ENCODE peak calls at places on chromosomes 7 and 10, in four cellular contexts. K is heart left ventricle, W is upper lobe of left lung, Q is tibial artery. Z is an unnamed sample.

GRCh38 chr7:2567663-2568238 is 9.0 kb downstream of the IQCE start:
- DNase-seq in K (no peak), Q (peak), W (no peak), Z (no peak)

GRCh38 chr10:8043569-8044306 is 10.8 kb upstream of the GATA3 start:
- DNase-seq in W (peak), Q (no peak), K (no peak), Z (no peak)

GRCh38 chr10:34029455-34029854 is 695.0 kb upstream of the NRP1 start:
- DNase-seq in K (no peak), Q (no peak), W (peak), Z (no peak)

GRCh38 chr7:73512018-73512780 is 9.9 kb downstream of the BAZ1B start:
- DNase-seq in Q (no peak), K (no peak), W (no peak), Z (no peak)

GRCh38 chr7:105493928-105494325 is 28.1 kb downstream of the PUS7 start:
- DNase-seq in Q (no peak), W (no peak), K (no peak), Z (no peak)

GRCh38 chr7:158559356-158559755 is 28.3 kb downstream of the PTPRN2 start:
- DNase-seq in W (no peak), K (no peak), Q (no peak), Z (no peak)

GRCh38 chr10:15150563-15150962 is 17.9 kb downstream of the NMT2 start:
- DNase-seq in K (no peak), W (no peak), Q (no peak), Z (no peak)

GRCh38 chr7:14836571-14837189 is 65.9 kb downstream of the DGKB start:
- DNase-seq in K (peak), Q (peak), W (no peak), Z (no peak)

GRCh38 chr7:122261442-122261841 is 43.1 kb downstream of the FEZF1 start:
- DNase-seq in W (no peak), Q (no peak), K (no peak), Z (no peak)

GRCh38 chr7:7428806-7429205 is 106.9 kb downstream of the COL28A1 start:
- DNase-seq in K (no peak), Q (no peak), W (no peak), Z (no peak)

GRCh38 chr7:79227035-79227434 is 226.4 kb downstream of the MAGI2 start:
- DNase-seq in W (no peak), K (no peak), Q (no peak), Z (no peak)

GRCh38 chr7:37592366-37592765 is 91.2 kb upstream of the GPR141 start:
- DNase-seq in K (no peak), Q (no peak), W (no peak), Z (no peak)

GRCh38 chr10:71547841-71548493 is 151.2 kb downstream of the CDH23 start:
- DNase-seq in K (peak), W (no peak), Q (peak), Z (no peak)

GRCh38 chr7:2979276-2979675 is 64.4 kb downstream of the CARD11 start:
- DNase-seq in W (peak), Q (no peak), K (no peak), Z (no peak)

GRCh38 chr7:76089865-76090495 is 42.1 kb downstream of the MDH2 start:
- DNase-seq in Q (no peak), K (no peak), W (no peak), Z (no peak)

GRCh38 chr10:4656576-4657194 is 169.3 kb upstream of the AKR1E2 start:
- DNase-seq in Q (peak), W (no peak), K (peak), Z (peak)

GRCh38 chr10:31590023-31590800 is 271.2 kb downstream of the ZEB1 start:
- DNase-seq in Q (no peak), W (no peak), K (no peak), Z (no peak)

GRCh38 chr7:79240413-79240812 is 213.1 kb downstream of the MAGI2 start:
- DNase-seq in K (no peak), Q (no peak), W (no peak), Z (no peak)

GRCh38 chr7:15326044-15326644 is 235.7 kb downstream of the AGMO start:
- DNase-seq in Q (no peak), W (no peak), K (no peak), Z (no peak)

GRCh38 chr10:28891058-28891713 is 213.9 kb downstream of the BAMBI start:
- DNase-seq in K (no peak), Q (no peak), W (no peak), Z (no peak)

GRCh38 chr7:101676956-101677355 is 47.9 kb upstream of the MYL10 start:
- DNase-seq in W (no peak), Q (no peak), K (no peak), Z (no peak)

GRCh38 chr10:12393831-12394230 is 44.5 kb downstream of the CAMK1D start:
- DNase-seq in Q (no peak), K (no peak), W (no peak), Z (no peak)

GRCh38 chr7:25847331-25848070 is 304.5 kb upstream of the NFE2L3 start:
- DNase-seq in W (no peak), Q (no peak), K (no peak), Z (no peak)

GRCh38 chr7:31443457-31443856 is 70.4 kb upstream of the ITPRID1 start:
- DNase-seq in W (no peak), Q (no peak), K (no peak), Z (no peak)

GRCh38 chr7:23709081-23709746 is 805 bp upstream of the STK31 start:
- DNase-seq in Q (no peak), W (no peak), K (no peak), Z (no peak)

GRCh38 chr7:46478046-46478445 is 557.0 kb upstream of the IGFBP3 start:
- DNase-seq in W (no peak), Q (no peak), K (no peak), Z (no peak)
- TF ChIP-seq CTCF in W (no peak), Q (no peak), K (no peak), Z (no peak)

DNA sequence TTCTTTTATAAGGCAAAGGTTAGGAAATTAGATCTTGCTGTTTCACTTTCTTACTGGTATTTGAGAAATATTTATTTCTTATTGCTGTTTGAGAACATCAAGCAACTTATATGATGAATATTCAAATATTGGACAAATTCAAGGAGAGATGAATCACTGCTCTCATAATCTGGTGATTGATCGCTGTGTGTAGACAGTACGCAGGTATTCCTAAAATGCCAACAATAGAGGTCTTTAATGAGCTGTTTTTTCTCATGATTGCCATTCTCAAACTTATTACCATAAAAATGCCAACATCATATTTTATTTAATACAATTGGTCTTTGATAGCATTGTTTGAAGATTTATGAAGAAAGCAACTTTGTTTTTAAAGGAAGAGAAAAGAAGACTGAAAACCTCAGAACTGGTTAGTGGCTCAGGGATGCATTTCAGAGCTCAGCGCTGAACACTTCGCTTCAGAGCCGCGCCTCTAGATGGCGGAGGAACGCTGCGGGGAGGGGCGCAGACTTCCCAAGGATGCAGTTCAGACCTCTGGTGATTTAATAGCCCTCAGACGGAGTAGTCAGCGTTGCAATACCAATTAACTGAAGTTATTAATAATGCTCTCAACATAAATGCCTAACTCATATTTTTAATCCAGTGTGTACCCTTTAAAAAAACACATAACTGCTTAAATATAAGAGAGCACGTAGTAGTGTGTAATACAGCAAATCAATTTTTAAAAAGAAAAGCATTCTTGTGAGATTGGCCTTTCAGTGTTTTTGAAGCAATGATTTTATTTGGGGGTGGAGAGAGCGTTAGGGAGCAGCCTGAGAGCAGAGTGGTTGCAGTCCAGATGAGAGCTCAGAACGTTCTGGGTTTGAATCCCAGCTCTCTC is 38.5 kb upstream of the STEAP4 start:
- DNase-seq in W (peak), K (peak), Q (peak), Z (no peak)
- TF ChIP-seq CTCF in W (no peak), K (peak), Q (no peak), Z (no peak)

GRCh38 chr10:116122126-116122525 is 150.9 kb downstream of the GFRA1 start:
- DNase-seq in Q (no peak), W (no peak), K (no peak), Z (no peak)

GRCh38 chr10:116118851-116119250 is 154.2 kb downstream of the GFRA1 start:
- DNase-seq in W (peak), K (no peak), Q (no peak), Z (no peak)

GRCh38 chr10:116122664-116123063 is 150.3 kb downstream of the GFRA1 start:
- DNase-seq in W (no peak), Q (no peak), K (no peak), Z (no peak)

GRCh38 chr10:116124777-116125176 is 148.2 kb downstream of the GFRA1 start:
- DNase-seq in Q (no peak), K (no peak), W (no peak), Z (no peak)

GRCh38 chr10:116120688-116121087 is 152.3 kb downstream of the GFRA1 start:
- DNase-seq in K (no peak), Q (no peak), W (peak), Z (no peak)
- TF ChIP-seq CTCF in K (no peak), Q (no peak), W (no peak), Z (no peak)

GRCh38 chr10:43825421-43825820 is 176.7 kb upstream of the ZNF32 start:
- DNase-seq in K (no peak), Q (no peak), W (peak), Z (no peak)
- TF ChIP-seq CTCF in K (no peak), Q (no peak), W (no peak), Z (no peak)

DNA sequence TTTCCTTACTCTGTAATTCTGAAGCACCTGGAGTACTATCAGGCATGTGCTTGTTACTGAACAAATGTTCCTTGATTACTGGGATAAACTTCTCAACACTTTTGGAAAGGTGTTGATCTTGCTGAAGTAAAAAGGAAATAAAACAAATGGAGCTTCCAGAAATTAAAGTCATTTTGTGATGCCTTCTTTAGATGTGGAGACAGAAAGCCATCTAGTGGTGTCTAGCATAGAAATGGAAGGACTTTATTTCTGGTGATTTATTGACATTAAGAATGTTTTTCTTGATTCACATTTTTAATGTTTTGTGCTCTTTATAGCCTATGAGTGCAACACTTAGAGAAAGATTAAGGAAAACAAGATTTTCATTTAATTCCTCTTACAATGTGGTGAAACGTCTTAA is 1.4 kb downstream of the SFR1 start:
- DNase-seq in K (no peak), W (no peak), Q (no peak), Z (no peak)
- TF ChIP-seq CTCF in K (no peak), W (no peak), Q (peak), Z (no peak)

GRCh38 chr10:3435671-3436070 is 263.1 kb upstream of the PITRM1 start:
- DNase-seq in W (no peak), K (no peak), Q (no peak), Z (no peak)
- TF ChIP-seq CTCF in W (no peak), K (no peak), Q (no peak), Z (no peak)

DNA sequence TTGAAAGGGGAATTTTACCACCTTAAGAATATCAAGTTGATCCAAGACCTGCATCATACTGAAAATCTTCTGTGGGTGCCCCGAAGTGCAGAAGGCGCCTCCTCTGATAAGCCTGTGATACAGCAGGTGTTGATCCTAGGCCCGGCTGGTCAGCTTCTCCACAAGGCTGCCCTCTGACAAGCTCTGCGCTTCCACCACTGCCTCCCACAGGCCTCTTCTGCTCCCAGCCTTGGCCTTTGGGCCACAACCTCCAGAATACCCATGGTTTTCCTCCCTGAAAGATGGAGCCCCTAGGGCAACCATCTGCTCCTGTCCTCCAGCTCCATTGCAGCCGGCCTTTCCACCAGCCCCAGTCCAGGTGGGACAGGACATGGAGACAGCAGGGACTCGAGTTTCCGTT is 5.6 kb upstream of the OGDHL start:
- DNase-seq in Q (no peak), W (no peak), K (no peak), Z (no peak)
- TF ChIP-seq CTCF in Q (no peak), W (no peak), K (no peak), Z (no peak)

DNA sequence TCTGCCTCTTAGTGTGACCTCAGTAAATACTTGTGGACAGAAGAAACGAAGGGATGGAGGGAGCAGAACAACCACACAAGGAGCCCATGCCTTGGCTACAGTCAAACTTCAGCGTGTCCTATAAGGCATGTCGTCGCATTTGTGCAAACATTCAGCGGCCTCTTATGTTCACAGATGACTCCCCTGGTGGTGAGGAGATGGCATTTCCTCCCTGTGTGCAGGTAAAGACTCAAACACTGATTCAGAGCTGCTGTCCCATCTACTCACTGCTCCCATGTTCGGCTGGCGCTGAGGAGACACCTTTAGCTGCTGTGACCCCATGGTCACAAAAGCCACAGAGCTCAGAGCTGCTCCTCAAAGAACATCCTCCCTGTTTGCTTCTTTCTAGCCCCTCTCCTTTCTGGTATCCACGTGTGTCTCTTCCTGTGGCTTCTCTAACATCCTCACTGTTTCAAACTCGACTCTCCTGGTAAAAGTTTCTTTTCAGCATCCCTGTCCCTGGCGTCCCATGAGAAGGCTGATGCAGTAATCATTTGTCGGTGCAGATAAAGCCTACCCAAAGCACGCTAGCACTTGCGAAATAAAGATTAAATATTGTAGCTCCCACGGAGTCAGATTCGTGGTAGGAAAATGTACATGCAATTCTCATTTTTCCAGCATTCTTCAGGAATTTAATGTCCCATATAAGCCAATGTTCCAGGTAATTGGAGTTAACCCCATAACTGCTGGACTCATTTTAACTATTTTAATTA is 124.9 kb upstream of the NEBL start:
- DNase-seq in K (no peak), Q (no peak), W (no peak), Z (no peak)
- TF ChIP-seq CTCF in K (no peak), Q (no peak), W (no peak), Z (no peak)

GRCh38 chr7:130063036-130063435 is 7.3 kb upstream of the KLHDC10 start:
- DNase-seq in W (no peak), Q (no peak), K (no peak), Z (peak)
- TF ChIP-seq CTCF in W (peak), Q (peak), K (peak), Z (peak)

GRCh38 chr10:16520900-16521299 is 779 bp downstream of the C1QL3 start:
- DNase-seq in W (peak), K (no peak), Q (no peak), Z (no peak)
- TF ChIP-seq CTCF in W (no peak), K (peak), Q (no peak), Z (no peak)